ENCODE peak calls at places on chromosomes 6 and 20, in seven cellular contexts. U, Z, F, B, H, A and X are unnamed samples.

GRCh38 chr6:11592289-11592906 is 54.8 kb downstream of the TMEM170B start:
- DNase-seq in F (no peak), Z (no peak), H (no peak), B (no peak), A (no peak), U (no peak), X (peak; percentile 72)

GRCh38 chr20:8194721-8195120 is 62.7 kb downstream of the PLCB1 start:
- DNase-seq in B (no peak), A (no peak), H (no peak), U (no peak), Z (no peak), F (no peak), X (peak; percentile 19)

GRCh38 chr6:168603234-168603633 is 162.2 kb downstream of the SMOC2 start:
- DNase-seq in Z (no peak), H (no peak), U (no peak), F (no peak), B (no peak), A (no peak), X (no peak)

GRCh38 chr6:35089935-35090505 is 51.1 kb downstream of the TCP11 start:
- DNase-seq in A (no peak), B (no peak), Z (peak; percentile 88), F (no peak), H (no peak), U (peak; percentile 78), X (peak; percentile 83)

GRCh38 chr20:32566379-32567374 is 18.5 kb downstream of the NOL4L start:
- DNase-seq in U (no peak), F (no peak), A (no peak), B (no peak), H (no peak), Z (no peak), X (no peak)

GRCh38 chr20:9743871-9744270 is 95.0 kb downstream of the PAK5 start:
- DNase-seq in H (no peak), U (no peak), A (no peak), F (no peak), B (no peak), Z (no peak), X (no peak)

GRCh38 chr6:168311410-168312124 is 8.0 kb downstream of the DACT2 start:
- DNase-seq in U (no peak), H (no peak), A (no peak), Z (no peak), B (no peak), F (no peak), X (no peak)

GRCh38 chr6:36445651-36446050 is 2.9 kb downstream of the KCTD20 start:
- DNase-seq in F (no peak), B (no peak), A (no peak), U (no peak), H (no peak), Z (peak; percentile 8), X (no peak)

GRCh38 chr6:92688328-92688727 is 731.0 kb downstream of the EPHA7 start:
- DNase-seq in A (no peak), Z (no peak), H (no peak), B (no peak), U (no peak), F (no peak), X (no peak)

GRCh38 chr6:42507901-42508300 is 55.9 kb upstream of the UBR2 start:
- DNase-seq in H (peak; percentile 46), Z (no peak), F (no peak), A (no peak), B (no peak), U (no peak), X (peak; percentile 10)

GRCh38 chr20:61576372-61576771 is 324.3 kb downstream of the CDH4 start:
- DNase-seq in U (no peak), H (no peak), Z (no peak), A (no peak), F (no peak), B (no peak), X (no peak)

GRCh38 chr6:64580346-64580745 is 944.7 kb downstream of the PHF3 start:
- DNase-seq in A (no peak), B (no peak), H (peak; percentile 74), U (no peak), Z (peak; percentile 40), F (no peak), X (peak; percentile 41)

GRCh38 chr6:54541521-54541920 is 233.3 kb downstream of the TINAG start:
- DNase-seq in B (no peak), A (no peak), F (no peak), H (no peak), Z (no peak), U (no peak), X (no peak)

GRCh38 chr6:34226731-34227586 is 9.7 kb upstream of the HMGA1 start:
- DNase-seq in F (no peak), A (no peak), H (no peak), B (no peak), U (no peak), Z (no peak), X (no peak)

GRCh38 chr6:35737413-35738211 is 780 bp downstream of the ARMC12 start:
- DNase-seq in Z (peak; percentile 92), B (peak; percentile 31), U (no peak), A (no peak), F (no peak), H (peak; percentile 87), X (peak; percentile 87)

GRCh38 chr6:44084231-44085014 is 42.8 kb downstream of the MRPL14 start:
- DNase-seq in F (no peak), H (no peak), Z (peak; percentile 37), B (no peak), U (no peak), A (no peak), X (peak; percentile 75)

GRCh38 chr20:63739129-63740069 is at the start of gene SLC2A4RG:
- DNase-seq in A (peak; percentile 68), F (peak; percentile 84), U (peak; percentile 86), Z (peak; percentile 83), B (peak; percentile 85), H (peak; percentile 85), X (peak; percentile 62)

GRCh38 chr6:76682842-76683241 is 610.4 kb upstream of the IMPG1 start:
- DNase-seq in B (no peak), A (no peak), F (no peak), U (no peak), Z (peak; percentile 40), H (peak; percentile 28), X (peak; percentile 10)

GRCh38 chr6:100289285-100289684 is 175.4 kb downstream of the SIM1 start:
- DNase-seq in B (no peak), F (no peak), A (no peak), U (no peak), Z (no peak), H (peak; percentile 61), X (no peak)

GRCh38 chr6:38271081-38271480 is 368.6 kb downstream of the BTBD9 start:
- DNase-seq in F (no peak), B (no peak), H (no peak), U (no peak), Z (no peak), A (no peak), X (peak; percentile 57)

GRCh38 chr20:57066126-57066900 is 200.1 kb downstream of the BMP7 start:
- DNase-seq in F (no peak), H (peak; percentile 42), B (no peak), A (no peak), Z (no peak), U (no peak), X (no peak)

GRCh38 chr20:46195264-46196038 is 77.3 kb downstream of the CD40 start:
- DNase-seq in B (peak; percentile 74), H (no peak), U (no peak), A (no peak), F (no peak), Z (no peak), X (no peak)

GRCh38 chr20:45016089-45016641 is 49.9 kb downstream of the STK4 start:
- DNase-seq in H (no peak), Z (peak; percentile 90), U (no peak), A (no peak), F (no peak), B (no peak), X (peak; percentile 11)

GRCh38 chr6:73203098-73203497 is 22.2 kb downstream of the KHDC1L start:
- DNase-seq in A (no peak), F (no peak), B (no peak), U (no peak), H (peak; percentile 3), Z (no peak), X (peak; percentile 40)

GRCh38 chr20:49583343-49583668 is 15.4 kb upstream of the PTGIS start:
- DNase-seq in A (no peak), F (no peak), H (no peak), Z (no peak), B (no peak), U (no peak), X (no peak)
- H3K9me3 ChIP-seq in A (no peaks in the 10 kb centered on the region), F (peaks cover 15% of the 10 kb centered on the region), H (peaks cover 5% of the 10 kb centered on the region), Z (no peaks in the 10 kb centered on the region), B (peaks cover 3% of the 10 kb centered on the region), U (no peaks in the 10 kb centered on the region), X (peaks cover 11% of the 10 kb centered on the region)

GRCh38 chr20:59662161-59662560 is 57.8 kb downstream of the PHACTR3 start:
- DNase-seq in A (no peak), F (no peak), Z (no peak), H (no peak), U (no peak), B (no peak), X (no peak)
- H3K9me3 ChIP-seq in A (peaks cover 7% of the 10 kb centered on the region), F (peaks cover 25% of the 10 kb centered on the region), Z (no peaks in the 10 kb centered on the region), H (peaks cover 7% of the 10 kb centered on the region), U (peaks cover 11% of the 10 kb centered on the region), B (no peaks in the 10 kb centered on the region), X (peaks cover 44% of the 10 kb centered on the region)

DNA sequence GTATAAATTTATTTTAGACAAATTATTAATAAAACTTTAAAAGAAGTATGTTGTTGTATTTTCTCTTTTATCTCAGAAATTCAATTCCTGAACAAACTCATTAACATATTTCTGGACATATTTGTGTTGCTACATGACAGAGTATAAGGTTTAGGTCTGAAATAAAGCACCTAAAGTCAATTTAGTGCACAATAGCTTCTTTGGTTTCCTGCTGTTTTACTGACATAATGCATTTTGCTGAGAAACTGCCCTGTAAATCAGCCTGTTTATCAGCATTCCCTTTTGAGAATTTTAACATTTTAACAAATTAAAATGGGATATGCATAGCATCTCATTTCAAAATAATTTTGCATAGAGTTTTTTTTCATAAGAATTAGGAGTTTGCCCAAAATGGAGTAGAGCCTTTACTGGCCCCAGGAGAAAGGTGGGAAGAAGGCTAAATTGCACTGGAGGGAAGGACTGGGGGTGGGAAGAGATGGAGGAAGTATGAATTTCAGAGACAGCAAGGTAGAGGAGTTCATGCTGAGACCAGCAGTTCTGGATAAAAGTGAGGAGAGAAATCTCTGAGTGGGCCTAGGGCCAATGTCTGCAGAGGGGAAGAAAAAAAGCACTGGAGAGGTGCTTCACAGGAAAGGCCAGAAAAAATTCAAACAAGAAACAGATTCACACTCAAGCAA is 324.2 kb upstream of the HSF2 start:
- DNase-seq in B (no peak), F (no peak), Z (no peak), H (no peak), U (no peak), A (no peak), X (no peak)
- H3K9me3 ChIP-seq in B (no peaks in the 10 kb centered on the region), F (no peaks in the 10 kb centered on the region), Z (no peaks in the 10 kb centered on the region), H (no peaks in the 10 kb centered on the region), U (no peaks in the 10 kb centered on the region), A (no peaks in the 10 kb centered on the region), X (no peaks in the 10 kb centered on the region)

DNA sequence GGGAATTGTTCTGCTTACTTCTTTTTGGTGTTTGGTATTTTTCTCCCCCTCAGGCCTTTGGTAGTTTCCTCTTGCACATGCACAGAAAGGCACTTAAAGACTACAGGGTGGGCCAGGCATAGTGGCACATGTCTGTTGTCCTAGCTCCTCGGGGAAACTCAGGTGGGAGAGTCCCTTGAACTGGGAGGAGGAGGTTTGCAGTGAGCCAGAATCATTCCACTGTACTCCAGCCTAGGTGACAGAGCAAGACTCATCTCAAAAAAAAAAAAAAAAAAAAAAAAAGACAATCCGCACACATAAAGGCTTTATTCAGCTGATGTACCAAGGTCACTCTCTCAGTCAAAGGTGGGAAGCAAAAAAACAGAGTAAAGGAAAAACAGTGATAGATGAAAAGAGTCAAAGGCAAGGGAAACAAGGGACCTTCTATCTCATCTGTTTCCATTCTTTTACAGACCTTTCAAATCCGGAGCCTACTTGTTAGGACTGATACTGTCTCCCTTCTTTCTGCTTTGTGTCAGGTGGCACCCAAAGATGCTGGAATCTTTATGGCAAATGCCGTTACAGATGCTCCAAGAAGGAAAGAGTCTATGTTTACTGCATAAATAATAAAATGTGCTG is 9.2 kb downstream of the DEFB123 start:
- DNase-seq in A (no peak), B (no peak), H (no peak), F (no peak), U (no peak), Z (no peak), X (no peak)
- H3K9me3 ChIP-seq in A (no peaks in the 10 kb centered on the region), B (no peaks in the 10 kb centered on the region), H (no peaks in the 10 kb centered on the region), F (no peaks in the 10 kb centered on the region), U (no peaks in the 10 kb centered on the region), Z (no peaks in the 10 kb centered on the region), X (no peaks in the 10 kb centered on the region)